ENCODE peak calls at places on chromosomes 11 and 22, in ten cellular contexts. E is colonic mucosa, D is mucosa of descending colon, G is sigmoid colon, T is PC-3, O is left ventricle myocardium inferior, R is ovary, W is neural progenitor cell, L is H9, S is K562. J is an unnamed sample.

GRCh38 chr11:63999349-64000025 is 13.2 kb downstream of the OTUB1 start:
- DNase-seq in L (peak; percentile 92), R (peak; percentile 66), W (peak; percentile 87), E (peak; percentile 79), D (peak; percentile 74), O (peak; percentile 53), T (peak; percentile 85), S (peak; percentile 85), G (peak; percentile 86), J (peak; percentile 16)

GRCh38 chr11:2576116-2576515 is 123.7 kb downstream of the KCNQ1OT1 start:
- DNase-seq in L (peak; percentile 12), G (no peak), E (no peak), R (no peak), W (no peak), D (peak; percentile 44), T (no peak), O (no peak), S (no peak), J (no peak)

GRCh38 chr11:17777086-17777725 is 42.6 kb downstream of the KCNC1 start:
- DNase-seq in T (no peak), E (no peak), W (no peak), G (peak; percentile 63), L (no peak), R (no peak), D (no peak), O (no peak), S (no peak), J (no peak)

GRCh38 chr22:31586137-31586920 is 75.7 kb downstream of the PISD start:
- DNase-seq in G (no peak), T (no peak), D (no peak), S (no peak), W (no peak), R (no peak), E (no peak), L (no peak), O (no peak), J (no peak)

GRCh38 chr11:74257934-74258553 is 53.4 kb downstream of the P4HA3 start:
- DNase-seq in L (no peak), S (no peak), G (peak; percentile 88), O (peak; percentile 55), T (peak; percentile 64), R (peak; percentile 56), E (peak; percentile 38), W (no peak), D (no peak), J (peak; percentile 23)

GRCh38 chr11:117316197-117316961 is at the start of gene BACE1:
- DNase-seq in T (peak; percentile 91), G (peak; percentile 92), R (peak; percentile 86), W (peak; percentile 96), E (peak; percentile 78), O (peak; percentile 84), D (peak; percentile 77), L (peak; percentile 92), S (no peak), J (peak; percentile 33)

GRCh38 chr22:27416553-27417427 is 384.8 kb downstream of the MN1 start:
- DNase-seq in E (no peak), L (peak; percentile 78), G (no peak), R (no peak), D (no peak), T (peak; percentile 60), O (no peak), W (peak; percentile 49), S (no peak), J (no peak)

GRCh38 chr22:29214232-29214631 is 8.5 kb downstream of the EMID1 start:
- DNase-seq in L (no peak), R (no peak), G (peak; percentile 21), T (no peak), S (no peak), W (no peak), D (no peak), O (no peak), E (no peak), J (no peak)

GRCh38 chr11:19905280-19905853 is 192.7 kb downstream of the NAV2 start:
- DNase-seq in S (peak; percentile 44), T (peak; percentile 48), L (no peak), W (peak; percentile 55), O (no peak), E (no peak), D (no peak), R (no peak), G (no peak), J (no peak)

GRCh38 chr11:66956689-66957290 is 1.4 kb downstream of the PC start:
- DNase-seq in W (peak; percentile 27), S (peak; percentile 8), R (no peak), G (peak; percentile 70), D (no peak), T (no peak), E (no peak), O (no peak), L (peak; percentile 47), J (no peak)

GRCh38 chr22:50657925-50658324 is 14.7 kb upstream of the SHANK3 start:
- DNase-seq in E (no peak), O (no peak), W (no peak), S (no peak), D (no peak), R (no peak), G (no peak), L (no peak), T (no peak), J (no peak)

GRCh38 chr11:2409026-2409553 is 8.5 kb downstream of the TSSC4 start:
- DNase-seq in W (no peak), O (no peak), L (no peak), G (no peak), T (no peak), D (no peak), E (no peak), R (no peak), S (no peak), J (no peak)

GRCh38 chr22:45934659-45935341 is 42.2 kb downstream of the WNT7B start:
- DNase-seq in S (no peak), R (no peak), E (no peak), T (peak; percentile 96), L (no peak), G (no peak), W (no peak), D (no peak), O (no peak), J (peak; percentile 8)

GRCh38 chr11:130848361-130849214 is 67.7 kb downstream of the SNX19 start:
- DNase-seq in G (no peak), W (no peak), T (no peak), R (no peak), L (no peak), S (no peak), O (no peak), D (no peak), E (no peak), J (no peak)
- H3K4me1 ChIP-seq in G (no peaks in the 10 kb centered on the region), W (no peaks in the 10 kb centered on the region), T (peaks cover 53% of the 10 kb centered on the region), R (no peaks in the 10 kb centered on the region), L (no peaks in the 10 kb centered on the region), S (no peaks in the 10 kb centered on the region), O (no peaks in the 10 kb centered on the region), D (no peaks in the 10 kb centered on the region), E (no peaks in the 10 kb centered on the region), J (peaks cover 4% of the 10 kb centered on the region)

GRCh38 chr11:70512716-70513115 is 114.4 kb downstream of the CTTN start:
- DNase-seq in S (no peak), O (no peak), L (no peak), D (no peak), E (no peak), T (no peak), W (no peak), G (no peak), R (no peak), J (no peak)

GRCh38 chr11:70510571-70510970 is 112.2 kb downstream of the CTTN start:
- DNase-seq in G (no peak), S (no peak), L (no peak), R (no peak), T (no peak), E (no peak), W (no peak), O (peak; percentile 5), D (no peak), J (no peak)

GRCh38 chr11:70510106-70510505 is 111.8 kb downstream of the CTTN start:
- DNase-seq in T (no peak), S (no peak), W (no peak), D (no peak), E (no peak), R (no peak), O (no peak), G (no peak), L (no peak), J (no peak)

GRCh38 chr11:70509476-70509875 is 111.1 kb downstream of the CTTN start:
- DNase-seq in D (no peak), W (peak; percentile 70), E (no peak), L (peak; percentile 30), G (no peak), R (no peak), S (no peak), T (no peak), O (peak; percentile 0), J (no peak)

DNA sequence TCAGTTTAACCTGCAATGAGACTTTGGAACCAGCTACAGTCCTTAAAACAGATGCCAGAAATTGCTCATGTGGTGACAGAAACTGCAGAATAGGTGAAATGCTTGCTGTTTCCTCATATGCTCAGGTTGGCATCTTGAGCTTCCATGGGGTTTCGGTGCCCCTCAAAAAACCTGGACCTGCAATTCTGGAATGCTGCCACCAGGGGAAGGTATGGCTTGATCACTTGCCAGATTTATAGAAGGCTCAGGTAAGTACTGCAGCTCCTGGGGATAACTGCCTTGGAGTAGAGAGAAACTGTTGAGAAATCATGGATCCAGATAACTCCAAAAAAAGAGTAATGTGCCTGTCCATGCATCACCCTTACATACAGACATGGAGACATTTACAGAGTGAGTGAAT is 113.0 kb downstream of the CTTN start:
- DNase-seq in T (peak; percentile 43), O (no peak), E (no peak), S (peak; percentile 22), W (no peak), L (peak; percentile 47), R (no peak), G (no peak), D (no peak), J (no peak)
- TF ChIP-seq CTCF in T (peak; percentile 59), O (no peak), E (no peak), S (no peak), W (peak; percentile 41), L (peak; percentile 72), R (no peak), G (no peak), D (no peak), J (no peak)

DNA sequence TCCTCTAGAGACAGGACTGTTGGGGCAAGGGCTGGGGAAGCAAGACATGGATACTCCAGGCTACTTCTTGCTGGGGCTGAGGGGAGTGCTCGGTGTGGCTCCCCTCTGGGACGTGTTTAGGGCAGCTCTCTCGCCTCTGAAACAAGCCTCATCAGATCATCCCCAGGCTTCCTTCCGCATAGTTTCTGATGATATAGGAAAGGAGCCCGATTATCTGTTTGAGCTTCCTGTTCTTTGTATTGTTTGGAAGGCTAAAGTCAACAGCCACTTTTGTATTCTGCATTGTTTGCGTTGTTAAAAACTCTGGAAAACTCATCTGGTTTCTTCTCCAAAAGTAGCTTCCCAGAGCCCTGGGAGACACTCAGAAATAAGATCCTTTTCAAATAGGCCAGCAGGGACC is 18.8 kb downstream of the CD44 start:
- DNase-seq in S (no peak), E (no peak), W (no peak), G (no peak), O (no peak), T (no peak), L (no peak), R (no peak), D (no peak), J (no peak)
- H3K4me1 ChIP-seq in S (no peaks in the 10 kb centered on the region), E (peaks cover 16% of the 10 kb centered on the region), W (peaks cover 16% of the 10 kb centered on the region), G (peaks cover 68% of the 10 kb centered on the region), O (peaks cover 40% of the 10 kb centered on the region), T (peaks cover 10% of the 10 kb centered on the region), L (peaks cover 4% of the 10 kb centered on the region), R (no peaks in the 10 kb centered on the region), D (peaks cover 33% of the 10 kb centered on the region), J (peaks cover 50% of the 10 kb centered on the region)

GRCh38 chr11:120088056-120088455 is 49.9 kb downstream of the TRIM29 start:
- DNase-seq in S (no peak), W (no peak), R (no peak), L (no peak), T (no peak), G (no peak), D (no peak), E (no peak), O (no peak), J (no peak)
- TF ChIP-seq CTCF in S (no peak), W (no peak), R (no peak), L (no peak), T (no peak), G (no peak), D (no peak), E (no peak), O (no peak), J (no peak)